ENCODE peak calls at places on chromosome 1, in seven cellular contexts. B is H7; S is stimulated activated CD8-positive, alpha-beta memory T cell treated with anti-CD3 and anti-CD28 coated beads, Interleukin-7, amount 100 ng/mL, for 1 hour; Y is activated naive CD4-positive, alpha-beta T cell treated with anti-CD3 and anti-CD28 coated beads, Interleukin-2, amount 50 U/mL, for 16 hours; W is body of pancreas; Q is COR-L47; L is stimulated activated CD4-positive, alpha-beta T cell treated with anti-CD3 and anti-CD28 coated beads, Interleukin-12 subunit alpha, Interleukin-12 subunit beta, amount 100 ng/mL, for 48 hours. C is an unnamed sample.

GRCh38 chr1:180728472-180729106 is 96.8 kb downstream of the XPR1 start:
- DNase-seq in Y (no peak), B (no peak), W (no peak), L (no peak), Q (no peak), S (no peak), C (no peak)

GRCh38 chr1:86423873-86424272 is at the start of gene CLCA2:
- DNase-seq in L (no peak), B (no peak), Y (no peak), Q (no peak), S (no peak), W (no peak), C (no peak)

GRCh38 chr1:45979074-45979777 is 153.2 kb downstream of the PIK3R3 start:
- DNase-seq in W (no peak), L (no peak), S (no peak), Y (no peak), Q (peak), B (no peak), C (no peak)

GRCh38 chr1:202711949-202712635 is 1.8 kb upstream of the SYT2 start:
- DNase-seq in Y (no peak), Q (no peak), W (no peak), L (no peak), B (peak), S (no peak), C (no peak)

GRCh38 chr1:101065575-101065974 is 40.0 kb upstream of the DPH5 start:
- DNase-seq in S (no peak), Y (no peak), Q (no peak), B (no peak), W (no peak), L (no peak), C (no peak)

GRCh38 chr1:76179297-76179696 is 104.8 kb downstream of the ST6GALNAC3 start:
- DNase-seq in L (no peak), W (no peak), B (no peak), S (no peak), Q (no peak), Y (no peak), C (no peak)

GRCh38 chr1:207454046-207454964 is at the start of gene CR2:
- DNase-seq in W (peak), Q (peak), L (peak), S (no peak), B (peak), Y (peak), C (peak)

GRCh38 chr1:17892851-17893250 is 137.7 kb downstream of the ACTL8 start:
- DNase-seq in Y (no peak), B (peak), Q (no peak), S (no peak), W (no peak), L (no peak), C (no peak)